ENCODE peak calls at places on chromosomes 7 and 10, in ten cellular contexts. One of them, this sample, is unnamed.
A peak's percentile ranks its signal among the peaks of the same experiment; 100 is the strongest.

GRCh38 chr7:116812905-116813304 is 49.5 kb upstream of the CAPZA2 start:
- DNase-seq in GM12865: no peak
- DNase-seq in NCI-H1694 treated with DMSO at 0.1 percent for 48 hours: no peak
- DNase-seq in H54: no peak
- DNase-seq in stimulated activated CD8-positive, alpha-beta memory T cell treated with anti-CD3 and anti-CD28 coated beads, Interleukin-7, amount 100 ng/mL, for 24 hours: no peak
- DNase-seq in naive thymus-derived CD8-positive, alpha-beta T cell: no peak
- DNase-seq in IMR-90: no peak
- DNase-seq in activated naive CD4-positive, alpha-beta T cell treated with Interleukin-2 at 50 U/mL for 16 hours: no peak
- DNase-seq in EL: no peak
- DNase-seq in Caco-2: no peak
- DNase-seq in this sample: no peak

GRCh38 chr7:47725031-47725780 is 143.3 kb upstream of the TNS3 start:
- DNase-seq in GM12865: no peak
- DNase-seq in NCI-H1694 treated with DMSO at 0.1 percent for 48 hours: no peak
- DNase-seq in H54: no peak
- DNase-seq in stimulated activated CD8-positive, alpha-beta memory T cell treated with anti-CD3 and anti-CD28 coated beads, Interleukin-7, amount 100 ng/mL, for 24 hours: no peak
- DNase-seq in naive thymus-derived CD8-positive, alpha-beta T cell: no peak
- DNase-seq in IMR-90: peak; percentile 22
- DNase-seq in activated naive CD4-positive, alpha-beta T cell treated with Interleukin-2 at 50 U/mL for 16 hours: no peak
- DNase-seq in EL: no peak
- DNase-seq in Caco-2: no peak
- DNase-seq in this sample: peak; percentile 76

GRCh38 chr7:129902788-129903422 is 49.9 kb downstream of the UBE2H start:
- DNase-seq in GM12865: no peak
- DNase-seq in NCI-H1694 treated with DMSO at 0.1 percent for 48 hours: no peak
- DNase-seq in H54: no peak
- DNase-seq in stimulated activated CD8-positive, alpha-beta memory T cell treated with anti-CD3 and anti-CD28 coated beads, Interleukin-7, amount 100 ng/mL, for 24 hours: no peak
- DNase-seq in naive thymus-derived CD8-positive, alpha-beta T cell: no peak
- DNase-seq in IMR-90: no peak
- DNase-seq in activated naive CD4-positive, alpha-beta T cell treated with Interleukin-2 at 50 U/mL for 16 hours: no peak
- DNase-seq in EL: no peak
- DNase-seq in Caco-2: no peak
- DNase-seq in this sample: no peak

GRCh38 chr7:141550694-141551079 is 523 bp upstream of the AGK start:
- DNase-seq in GM12865: peak; percentile 20
- DNase-seq in NCI-H1694 treated with DMSO at 0.1 percent for 48 hours: peak; percentile 59
- DNase-seq in H54: peak; percentile 7
- DNase-seq in stimulated activated CD8-positive, alpha-beta memory T cell treated with anti-CD3 and anti-CD28 coated beads, Interleukin-7, amount 100 ng/mL, for 24 hours: no peak
- DNase-seq in naive thymus-derived CD8-positive, alpha-beta T cell: no peak
- DNase-seq in IMR-90: no peak
- DNase-seq in activated naive CD4-positive, alpha-beta T cell treated with Interleukin-2 at 50 U/mL for 16 hours: peak; percentile 7
- DNase-seq in EL: peak; percentile 34
- DNase-seq in Caco-2: peak; percentile 11
- DNase-seq in this sample: peak; percentile 21

GRCh38 chr10:49608166-49608758 is 1.8 kb upstream of the SLC18A3 start:
- DNase-seq in GM12865: no peak
- DNase-seq in NCI-H1694 treated with DMSO at 0.1 percent for 48 hours: no peak
- DNase-seq in H54: no peak
- DNase-seq in stimulated activated CD8-positive, alpha-beta memory T cell treated with anti-CD3 and anti-CD28 coated beads, Interleukin-7, amount 100 ng/mL, for 24 hours: no peak
- DNase-seq in naive thymus-derived CD8-positive, alpha-beta T cell: no peak
- DNase-seq in IMR-90: no peak
- DNase-seq in activated naive CD4-positive, alpha-beta T cell treated with Interleukin-2 at 50 U/mL for 16 hours: no peak
- DNase-seq in EL: no peak
- DNase-seq in Caco-2: no peak
- DNase-seq in this sample: no peak

GRCh38 chr7:2451171-2452073 is 24.8 kb downstream of the GRIFIN start:
- DNase-seq in GM12865: peak; percentile 75
- DNase-seq in NCI-H1694 treated with DMSO at 0.1 percent for 48 hours: peak; percentile 6
- DNase-seq in H54: peak; percentile 99
- DNase-seq in stimulated activated CD8-positive, alpha-beta memory T cell treated with anti-CD3 and anti-CD28 coated beads, Interleukin-7, amount 100 ng/mL, for 24 hours: peak; percentile 74
- DNase-seq in naive thymus-derived CD8-positive, alpha-beta T cell: peak; percentile 76
- DNase-seq in IMR-90: peak; percentile 50
- DNase-seq in activated naive CD4-positive, alpha-beta T cell treated with Interleukin-2 at 50 U/mL for 16 hours: peak; percentile 83
- DNase-seq in EL: peak; percentile 74
- DNase-seq in Caco-2: peak; percentile 92
- DNase-seq in this sample: peak; percentile 88

GRCh38 chr7:140322759-140323158 is 75.6 kb downstream of the SLC37A3 start:
- DNase-seq in GM12865: no peak
- DNase-seq in NCI-H1694 treated with DMSO at 0.1 percent for 48 hours: no peak
- DNase-seq in H54: no peak
- DNase-seq in stimulated activated CD8-positive, alpha-beta memory T cell treated with anti-CD3 and anti-CD28 coated beads, Interleukin-7, amount 100 ng/mL, for 24 hours: no peak
- DNase-seq in naive thymus-derived CD8-positive, alpha-beta T cell: no peak
- DNase-seq in IMR-90: no peak
- DNase-seq in activated naive CD4-positive, alpha-beta T cell treated with Interleukin-2 at 50 U/mL for 16 hours: no peak
- DNase-seq in EL: no peak
- DNase-seq in Caco-2: no peak
- DNase-seq in this sample: no peak

GRCh38 chr10:133132711-133133291 is 27.2 kb upstream of the KNDC1 start:
- DNase-seq in GM12865: no peak
- DNase-seq in NCI-H1694 treated with DMSO at 0.1 percent for 48 hours: no peak
- DNase-seq in H54: no peak
- DNase-seq in stimulated activated CD8-positive, alpha-beta memory T cell treated with anti-CD3 and anti-CD28 coated beads, Interleukin-7, amount 100 ng/mL, for 24 hours: no peak
- DNase-seq in naive thymus-derived CD8-positive, alpha-beta T cell: no peak
- DNase-seq in IMR-90: no peak
- DNase-seq in activated naive CD4-positive, alpha-beta T cell treated with Interleukin-2 at 50 U/mL for 16 hours: no peak
- DNase-seq in EL: no peak
- DNase-seq in Caco-2: no peak
- DNase-seq in this sample: no peak

GRCh38 chr7:18666107-18666728 is 170.7 kb downstream of the HDAC9 start:
- DNase-seq in GM12865: peak; percentile 88
- DNase-seq in NCI-H1694 treated with DMSO at 0.1 percent for 48 hours: peak; percentile 24
- DNase-seq in H54: peak; percentile 55
- DNase-seq in stimulated activated CD8-positive, alpha-beta memory T cell treated with anti-CD3 and anti-CD28 coated beads, Interleukin-7, amount 100 ng/mL, for 24 hours: peak; percentile 34
- DNase-seq in naive thymus-derived CD8-positive, alpha-beta T cell: peak; percentile 35
- DNase-seq in IMR-90: peak; percentile 74
- DNase-seq in activated naive CD4-positive, alpha-beta T cell treated with Interleukin-2 at 50 U/mL for 16 hours: peak; percentile 56
- DNase-seq in EL: peak; percentile 80
- DNase-seq in Caco-2: peak; percentile 70
- DNase-seq in this sample: peak; percentile 84

GRCh38 chr7:29935111-29935510 is 54.5 kb downstream of the SCRN1 start:
- DNase-seq in GM12865: no peak
- DNase-seq in NCI-H1694 treated with DMSO at 0.1 percent for 48 hours: no peak
- DNase-seq in H54: no peak
- DNase-seq in stimulated activated CD8-positive, alpha-beta memory T cell treated with anti-CD3 and anti-CD28 coated beads, Interleukin-7, amount 100 ng/mL, for 24 hours: no peak
- DNase-seq in naive thymus-derived CD8-positive, alpha-beta T cell: no peak
- DNase-seq in IMR-90: peak; percentile 34
- DNase-seq in activated naive CD4-positive, alpha-beta T cell treated with Interleukin-2 at 50 U/mL for 16 hours: no peak
- DNase-seq in EL: no peak
- DNase-seq in Caco-2: no peak
- DNase-seq in this sample: no peak

GRCh38 chr10:15168296-15168780 is at the start of gene NMT2:
- DNase-seq in GM12865: no peak
- DNase-seq in NCI-H1694 treated with DMSO at 0.1 percent for 48 hours: peak; percentile 61
- DNase-seq in H54: peak; percentile 82
- DNase-seq in stimulated activated CD8-positive, alpha-beta memory T cell treated with anti-CD3 and anti-CD28 coated beads, Interleukin-7, amount 100 ng/mL, for 24 hours: no peak
- DNase-seq in naive thymus-derived CD8-positive, alpha-beta T cell: peak; percentile 57
- DNase-seq in IMR-90: no peak
- DNase-seq in activated naive CD4-positive, alpha-beta T cell treated with Interleukin-2 at 50 U/mL for 16 hours: peak; percentile 81
- DNase-seq in EL: no peak
- DNase-seq in Caco-2: peak; percentile 94
- DNase-seq in this sample: no peak

GRCh38 chr7:16189026-16189715 is 232.2 kb downstream of the CRPPA start:
- DNase-seq in GM12865: no peak
- DNase-seq in NCI-H1694 treated with DMSO at 0.1 percent for 48 hours: no peak
- DNase-seq in H54: no peak
- DNase-seq in stimulated activated CD8-positive, alpha-beta memory T cell treated with anti-CD3 and anti-CD28 coated beads, Interleukin-7, amount 100 ng/mL, for 24 hours: no peak
- DNase-seq in naive thymus-derived CD8-positive, alpha-beta T cell: no peak
- DNase-seq in IMR-90: peak; percentile 2
- DNase-seq in activated naive CD4-positive, alpha-beta T cell treated with Interleukin-2 at 50 U/mL for 16 hours: no peak
- DNase-seq in EL: no peak
- DNase-seq in Caco-2: no peak
- DNase-seq in this sample: no peak

GRCh38 chr7:82722946-82723345 is 279.4 kb upstream of the CACNA2D1 start:
- DNase-seq in GM12865: no peak
- DNase-seq in NCI-H1694 treated with DMSO at 0.1 percent for 48 hours: no peak
- DNase-seq in H54: no peak
- DNase-seq in stimulated activated CD8-positive, alpha-beta memory T cell treated with anti-CD3 and anti-CD28 coated beads, Interleukin-7, amount 100 ng/mL, for 24 hours: no peak
- DNase-seq in naive thymus-derived CD8-positive, alpha-beta T cell: no peak
- DNase-seq in IMR-90: no peak
- DNase-seq in activated naive CD4-positive, alpha-beta T cell treated with Interleukin-2 at 50 U/mL for 16 hours: no peak
- DNase-seq in EL: no peak
- DNase-seq in Caco-2: no peak
- DNase-seq in this sample: no peak

GRCh38 chr7:50164552-50165220 is 71.6 kb upstream of the ZPBP start:
- DNase-seq in GM12865: no peak
- DNase-seq in NCI-H1694 treated with DMSO at 0.1 percent for 48 hours: no peak
- DNase-seq in H54: no peak
- DNase-seq in stimulated activated CD8-positive, alpha-beta memory T cell treated with anti-CD3 and anti-CD28 coated beads, Interleukin-7, amount 100 ng/mL, for 24 hours: no peak
- DNase-seq in naive thymus-derived CD8-positive, alpha-beta T cell: no peak
- DNase-seq in IMR-90: no peak
- DNase-seq in activated naive CD4-positive, alpha-beta T cell treated with Interleukin-2 at 50 U/mL for 16 hours: no peak
- DNase-seq in EL: no peak
- DNase-seq in Caco-2: no peak
- DNase-seq in this sample: no peak

GRCh38 chr10:132446661-132447445 is 49.9 kb downstream of the PWWP2B start:
- DNase-seq in GM12865: peak; percentile 42
- DNase-seq in NCI-H1694 treated with DMSO at 0.1 percent for 48 hours: no peak
- DNase-seq in H54: peak; percentile 40
- DNase-seq in stimulated activated CD8-positive, alpha-beta memory T cell treated with anti-CD3 and anti-CD28 coated beads, Interleukin-7, amount 100 ng/mL, for 24 hours: no peak
- DNase-seq in naive thymus-derived CD8-positive, alpha-beta T cell: peak; percentile 40
- DNase-seq in IMR-90: peak; percentile 19
- DNase-seq in activated naive CD4-positive, alpha-beta T cell treated with Interleukin-2 at 50 U/mL for 16 hours: peak; percentile 65
- DNase-seq in EL: peak; percentile 58
- DNase-seq in Caco-2: peak; percentile 66
- DNase-seq in this sample: peak; percentile 18

GRCh38 chr7:130207642-130208041 is at the start of gene SSMEM1:
- DNase-seq in GM12865: no peak
- DNase-seq in NCI-H1694 treated with DMSO at 0.1 percent for 48 hours: no peak
- DNase-seq in H54: peak; percentile 37
- DNase-seq in stimulated activated CD8-positive, alpha-beta memory T cell treated with anti-CD3 and anti-CD28 coated beads, Interleukin-7, amount 100 ng/mL, for 24 hours: no peak
- DNase-seq in naive thymus-derived CD8-positive, alpha-beta T cell: no peak
- DNase-seq in IMR-90: peak; percentile 84
- DNase-seq in activated naive CD4-positive, alpha-beta T cell treated with Interleukin-2 at 50 U/mL for 16 hours: no peak
- DNase-seq in EL: peak; percentile 55
- DNase-seq in Caco-2: no peak
- DNase-seq in this sample: no peak

This sample was measured in B cell.